ENCODE peak calls at places on chromosomes 6 and 20, in seven cellular contexts. O is heart right ventricle, E is NB4, D is neural progenitor cell, B is IMR-90, K is endodermal cell, W is tibial nerve. F is an unnamed sample.

GRCh38 chr20:4607287-4607713 is 114.4 kb upstream of the PRND start:
- DNase-seq in O (no peak), E (peak), D (peak), B (peak), K (peak), W (peak), F (peak)

GRCh38 chr6:23329091-23329490 is 759.7 kb downstream of the HDGFL1 start:
- DNase-seq in O (no peak), E (no peak), D (no peak), B (no peak), K (no peak), W (no peak), F (no peak)

GRCh38 chr6:13397359-13398080 is 69.2 kb upstream of the TBC1D7 start:
- DNase-seq in O (no peak), E (peak), D (no peak), B (no peak), K (no peak), W (no peak), F (peak)

GRCh38 chr20:63624486-63624885 is 2.4 kb downstream of the GMEB2 start:
- DNase-seq in O (no peak), E (peak), D (peak), B (peak), K (peak), W (no peak), F (no peak)

GRCh38 chr20:1897965-1898464 is 2.8 kb downstream of the SIRPA start:
- DNase-seq in O (no peak), E (peak), D (no peak), B (no peak), K (no peak), W (no peak), F (peak)

GRCh38 chr6:127100510-127101140 is 17.8 kb upstream of the RSPO3 start:
- DNase-seq in O (no peak), E (peak), D (no peak), B (peak), K (no peak), W (no peak), F (no peak)

GRCh38 chr6:132830236-132830799 is 15.9 kb downstream of the RPS12 start:
- DNase-seq in O (no peak), E (peak), D (peak), B (peak), K (no peak), W (no peak), F (peak)

GRCh38 chr20:23408957-23409356 is 12.3 kb downstream of the NAPB start:
- DNase-seq in O (no peak), E (no peak), D (no peak), B (no peak), K (no peak), W (no peak), F (no peak)

GRCh38 chr20:17698419-17698818 is 1.3 kb upstream of the BANF2 start:
- DNase-seq in O (no peak), E (no peak), D (no peak), B (no peak), K (no peak), W (no peak), F (no peak)

GRCh38 chr6:16669227-16669626 is 92.0 kb downstream of the ATXN1 start:
- DNase-seq in O (no peak), E (peak), D (no peak), B (peak), K (no peak), W (no peak), F (peak)

DNA sequence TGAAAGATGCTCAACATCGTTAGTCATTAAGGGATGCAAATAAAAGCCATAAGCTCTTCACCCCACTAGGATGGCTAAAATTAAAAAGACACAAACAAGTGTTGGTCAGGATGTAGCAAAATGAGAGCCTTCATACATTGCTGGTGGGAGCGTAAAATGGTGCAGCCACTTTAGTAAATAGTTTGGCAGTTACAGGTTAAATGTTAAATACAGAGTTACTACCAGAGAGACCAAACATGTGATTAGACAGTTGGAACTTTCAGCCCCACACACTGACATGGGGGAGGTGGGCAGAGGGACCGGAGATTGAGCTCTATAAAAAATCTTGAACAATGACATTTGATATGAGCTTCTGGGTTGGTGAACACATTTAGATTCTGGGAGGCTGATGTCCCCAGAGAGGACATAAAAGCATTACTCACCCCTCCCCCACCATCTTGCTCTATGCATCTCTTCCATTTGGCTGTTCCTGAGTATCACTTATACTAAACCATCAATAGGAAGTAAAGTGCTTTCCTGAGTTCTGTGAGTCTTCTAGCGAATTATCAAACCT is 20.3 kb upstream of the ZNF318 start:
- DNase-seq in O (no peak), E (no peak), D (no peak), B (no peak), K (no peak), W (no peak), F (no peak)
- TF ChIP-seq CTCF in O (no peak), E (no peak), D (no peak), B (no peak), K (no peak), W (no peak), F (no peak)

DNA sequence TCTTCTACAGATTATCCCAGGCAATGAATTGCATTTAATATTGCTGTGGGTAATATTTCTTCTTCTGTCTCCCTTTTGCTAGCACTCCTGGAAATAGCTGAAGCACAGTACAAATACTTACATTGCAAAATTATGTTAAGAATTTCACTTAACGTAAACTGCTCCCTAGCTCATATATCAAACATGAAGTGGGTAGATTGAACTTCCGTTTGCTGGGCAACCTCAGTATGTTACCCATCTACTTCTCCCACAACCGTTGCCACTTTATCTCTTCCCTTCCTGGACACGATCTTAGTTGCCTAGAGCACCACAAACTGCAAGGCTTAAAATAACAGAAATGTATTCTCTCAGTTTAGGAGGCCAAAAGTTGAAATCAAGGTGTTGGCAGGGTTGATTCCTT is 963.3 kb downstream of the KIF16B start:
- DNase-seq in O (no peak), E (peak), D (no peak), B (no peak), K (no peak), W (no peak), F (no peak)
- H3K4me3 ChIP-seq in O (no peak), E (no peak), D (no peak), B (no peak), K (no peak), W (no peak), F (no peak)

DNA sequence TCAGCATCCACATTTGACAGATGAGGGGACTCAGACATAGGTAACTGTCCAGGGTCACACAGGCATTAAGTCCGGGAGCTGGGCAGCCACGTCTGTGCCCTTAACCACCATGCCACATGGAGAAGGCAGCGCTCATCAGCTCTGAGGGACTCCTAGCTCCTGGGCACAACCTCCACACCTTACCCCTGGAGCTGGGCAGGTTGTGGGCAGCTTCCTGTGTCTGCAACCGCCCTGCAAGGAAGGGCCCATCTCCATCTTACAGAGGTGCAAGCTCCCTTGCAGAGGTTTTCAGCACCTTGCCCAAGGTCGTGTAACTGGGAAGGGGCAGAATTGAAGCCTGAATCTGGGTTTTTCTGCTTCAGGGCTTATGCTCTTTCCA is 7.9 kb downstream of the CCDC167 start:
- DNase-seq in O (no peak), E (no peak), D (no peak), B (no peak), K (no peak), W (no peak), F (no peak)
- TF ChIP-seq CTCF in O (no peak), E (no peak), D (no peak), B (no peak), K (no peak), W (no peak), F (no peak)

GRCh38 chr20:41003143-41003932 is 25.3 kb upstream of the TOP1 start:
- DNase-seq in O (peak), E (peak), D (no peak), B (peak), K (peak), W (peak), F (no peak)
- H3K4me3 ChIP-seq in O (no peak), E (no peak), D (no peak), B (peak), K (no peak), W (no peak), F (no peak)

GRCh38 chr6:106684011-106684410 is 54.6 kb downstream of the QRSL1 start:
- DNase-seq in O (no peak), E (no peak), D (no peak), B (no peak), K (no peak), W (no peak), F (no peak)

GRCh38 chr6:106692823-106693216 is 63.4 kb downstream of the QRSL1 start:
- DNase-seq in O (no peak), E (no peak), D (no peak), B (no peak), K (peak), W (no peak), F (no peak)

GRCh38 chr6:106685833-106686232 is 56.5 kb downstream of the QRSL1 start:
- DNase-seq in O (no peak), E (no peak), D (no peak), B (peak), K (no peak), W (no peak), F (no peak)

GRCh38 chr6:106692112-106692822 is 62.9 kb downstream of the QRSL1 start:
- DNase-seq in O (no peak), E (no peak), D (peak), B (peak), K (peak), W (no peak), F (no peak)

GRCh38 chr6:106688177-106688951 is 59.0 kb downstream of the QRSL1 start:
- DNase-seq in O (no peak), E (no peak), D (no peak), B (no peak), K (no peak), W (no peak), F (peak)
- TF ChIP-seq CTCF in O (no peak), E (no peak), D (no peak), B (no peak), K (no peak), W (no peak), F (peak)

GRCh38 chr6:26223677-26224546 is 136.7 kb downstream of the HFE start:
- DNase-seq in O (no peak), E (peak), D (peak), B (peak), K (peak), W (no peak), F (peak)

GRCh38 chr6:26224547-26224912 is 137.3 kb downstream of the HFE start:
- DNase-seq in O (no peak), E (no peak), D (no peak), B (no peak), K (no peak), W (no peak), F (no peak)

GRCh38 chr6:26223213-26223612 is 136.0 kb downstream of the HFE start:
- DNase-seq in O (no peak), E (peak), D (no peak), B (peak), K (no peak), W (no peak), F (peak)

GRCh38 chr6:26224940-26225847 is 138.0 kb downstream of the HFE start:
- DNase-seq in O (no peak), E (no peak), D (peak), B (peak), K (peak), W (no peak), F (peak)

GRCh38 chr6:26225848-26226590 is 138.8 kb downstream of the HFE start:
- DNase-seq in O (no peak), E (no peak), D (no peak), B (no peak), K (peak), W (no peak), F (no peak)
- H3K4me3 ChIP-seq in O (no peak), E (no peak), D (peak), B (peak), K (peak), W (no peak), F (no peak)